ENCODE peak calls at places on chromosome 3, in five cellular contexts. G is body of pancreas, E is pancreas, V is tibial artery, X is SJSA1. P is an unnamed sample. For H3K27me3, the result is how much of the 10 kb centered on the place peaks cover.

GRCh38 chr3:21573291-21573690 is 177.7 kb downstream of the ZNF385D start:
- DNase-seq in G (no peak), V (no peak), X (no peak), E (no peak), P (no peak)

GRCh38 chr3:160885791-160886286 is 129.8 kb downstream of the PPM1L start:
- DNase-seq in X (peak), V (no peak), G (peak), E (peak), P (peak)

GRCh38 chr3:125125822-125126245 is 70.0 kb upstream of the HEG1 start:
- DNase-seq in X (no peak), G (no peak), V (no peak), E (no peak), P (no peak)

GRCh38 chr3:105444725-105445124 is 78.0 kb downstream of the ALCAM start:
- DNase-seq in E (no peak), V (no peak), G (no peak), X (no peak), P (no peak)

GRCh38 chr3:126900859-126901540 is 81.9 kb upstream of the PLXNA1 start:
- DNase-seq in G (no peak), E (no peak), X (no peak), V (peak), P (no peak)

GRCh38 chr3:13796683-13797460 is 83.0 kb downstream of the WNT7A start:
- DNase-seq in E (no peak), G (no peak), X (no peak), V (no peak), P (no peak)

GRCh38 chr3:10459954-10460754 is 45.2 kb downstream of the ATP2B2 start:
- DNase-seq in X (peak), G (peak), E (peak), V (no peak), P (peak)

GRCh38 chr3:98171066-98171465 is 4.6 kb downstream of the OR5H15 start:
- DNase-seq in G (no peak), V (no peak), X (no peak), E (no peak), P (no peak)

GRCh38 chr3:173893066-173893465 is 495.5 kb downstream of the NLGN1 start:
- DNase-seq in G (no peak), X (no peak), V (no peak), E (no peak), P (no peak)

GRCh38 chr3:39668420-39668819 is 141.0 kb upstream of the MYRIP start:
- DNase-seq in G (peak), X (peak), E (no peak), V (no peak), P (no peak)

GRCh38 chr3:139771331-139771730 is 93.6 kb upstream of the NMNAT3 start:
- DNase-seq in V (no peak), G (no peak), E (no peak), X (no peak), P (no peak)

GRCh38 chr3:166637984-166638530 is 742.0 kb downstream of the ZBBX start:
- DNase-seq in G (no peak), X (no peak), V (peak), E (no peak), P (no peak)

GRCh38 chr3:37819591-37819990 is 42.1 kb upstream of the CTDSPL start:
- DNase-seq in V (no peak), X (no peak), E (no peak), G (no peak), P (no peak)

GRCh38 chr3:69008980-69009379 is 4.5 kb downstream of the EOGT start:
- DNase-seq in G (no peak), E (no peak), X (no peak), V (no peak), P (no peak)

GRCh38 chr3:186261638-186262037 is 100.4 kb downstream of the DGKG start:
- DNase-seq in E (no peak), G (no peak), V (no peak), X (no peak), P (no peak)

GRCh38 chr3:148962513-148962912 is 28.8 kb upstream of the GYG1 start:
- DNase-seq in G (no peak), E (no peak), X (peak), V (no peak), P (no peak)

GRCh38 chr3:105951043-105951442 is 82.2 kb upstream of the CBLB start:
- DNase-seq in V (no peak), G (no peak), E (no peak), X (no peak), P (no peak)

GRCh38 chr3:13189639-13190375 is 116.6 kb upstream of the IQSEC1 start:
- DNase-seq in G (no peak), X (no peak), E (no peak), V (no peak), P (no peak)

GRCh38 chr3:65685621-65686020 is 353.1 kb downstream of the MAGI1 start:
- DNase-seq in E (no peak), G (peak), V (no peak), X (no peak), P (no peak)

GRCh38 chr3:144760831-144761230 is 789.2 kb downstream of the DIPK2A start:
- DNase-seq in E (no peak), G (peak), X (no peak), V (no peak), P (peak)

DNA sequence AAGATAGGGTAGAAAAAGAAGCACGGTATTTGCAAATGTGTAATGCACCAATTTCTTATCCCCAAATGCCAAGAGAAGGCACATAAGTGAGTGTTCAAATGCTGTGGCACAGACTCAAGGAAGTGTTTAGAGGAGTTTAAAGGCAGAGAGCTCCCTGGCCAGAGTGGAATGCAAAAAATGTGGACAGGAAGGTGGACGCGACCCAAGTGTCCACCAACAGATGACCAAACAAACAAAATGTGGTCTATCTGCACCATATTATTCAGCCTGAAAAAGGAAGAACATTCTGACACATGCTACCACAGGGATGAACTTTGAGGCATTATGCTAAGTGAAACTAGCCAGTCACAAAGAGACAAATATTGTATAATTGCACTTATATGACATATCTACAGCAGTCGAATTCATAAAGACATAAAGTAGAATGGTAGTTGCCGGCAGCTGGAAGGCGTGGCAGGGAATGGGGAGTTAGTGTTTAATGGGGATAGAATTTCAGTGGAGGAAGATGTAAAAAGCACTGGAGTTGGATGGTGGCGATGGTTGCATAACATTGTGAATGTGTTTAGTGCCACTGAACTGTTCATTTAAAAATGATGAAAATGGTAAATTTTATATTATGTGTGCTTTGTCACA is 126.6 kb downstream of the SRGAP3 start:
- DNase-seq in G (no peak), V (no peak), X (no peak), E (no peak), P (no peak)
- H3K27ac ChIP-seq in G (no peak), V (no peak), X (no peak), E (no peak), P (no peak)

GRCh38 chr3:50602675-50603191 is 8.8 kb downstream of the CISH start:
- DNase-seq in V (no peak), E (no peak), X (no peak), G (peak), P (peak)

GRCh38 chr3:50603261-50604109 is 8.1 kb downstream of the CISH start:
- DNase-seq in G (no peak), V (no peak), X (no peak), E (no peak), P (no peak)

GRCh38 chr3:50605901-50606326 is 5.7 kb downstream of the CISH start:
- DNase-seq in X (no peak), V (no peak), E (no peak), G (no peak), P (no peak)

GRCh38 chr3:50604628-50605588 is 6.7 kb downstream of the CISH start:
- DNase-seq in G (peak), E (peak), V (no peak), X (no peak), P (peak)

GRCh38 chr3:50604110-50604621 is 7.4 kb downstream of the CISH start:
- DNase-seq in E (no peak), X (no peak), V (no peak), G (no peak), P (no peak)
- H3K4me3 ChIP-seq in E (no peak), X (no peak), V (no peak), G (no peak), P (no peak)

GRCh38 chr3:184233127-184233843 is 3.9 kb downstream of the VWA5B2 start:
- DNase-seq in G (no peak), X (no peak), V (no peak), E (no peak), P (no peak)
- H3K27me3 ChIP-seq in G (under half), X (under half), V (under half), E (under half), P (half or more)

GRCh38 chr3:48685293-48685602 is 467 bp downstream of the NCKIPSD start:
- DNase-seq in V (no peak), E (no peak), X (no peak), G (no peak), P (no peak)
- H3K27ac ChIP-seq in V (peak), E (peak), X (peak), G (peak), P (peak)

DNA sequence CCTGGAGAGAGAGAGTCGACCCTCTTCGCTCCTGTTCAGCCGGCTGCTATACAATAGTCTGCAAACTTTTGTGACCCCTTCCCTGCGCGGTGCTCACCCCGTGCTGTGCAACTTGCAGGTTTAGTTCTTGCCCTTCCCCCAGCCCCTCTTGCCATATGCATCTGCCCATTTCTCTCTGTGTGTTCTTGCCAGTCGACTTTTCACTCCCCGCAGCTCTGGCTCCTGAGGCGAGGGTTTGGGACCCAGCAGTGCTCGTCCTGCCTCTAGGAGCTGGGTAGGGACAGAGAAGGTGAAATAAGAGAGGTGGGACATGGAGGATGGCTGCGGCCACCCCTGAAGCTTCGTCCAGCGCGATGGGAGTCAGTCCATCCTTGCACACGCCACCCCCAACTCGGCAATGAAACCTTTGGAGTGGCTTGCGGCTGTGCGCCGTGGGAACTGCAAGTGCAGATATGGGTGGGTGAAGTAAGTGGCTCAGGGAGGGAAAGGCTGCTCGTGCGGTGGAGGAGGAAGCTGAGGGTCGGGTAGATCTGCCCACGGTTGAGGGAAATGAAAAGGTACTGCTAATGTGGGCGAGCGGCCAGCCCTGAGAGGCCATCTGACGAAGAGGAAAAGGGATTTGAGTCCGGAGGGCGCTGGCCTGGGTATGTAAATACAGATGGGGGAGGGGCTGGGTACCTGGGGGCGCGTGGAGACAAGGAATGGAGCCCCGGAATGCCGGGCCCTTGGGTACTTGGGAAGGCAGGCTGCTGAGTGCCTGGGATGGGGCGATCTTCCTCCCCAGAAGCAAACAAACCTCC is 1.0 kb downstream of the LRRC3B start:
- DNase-seq in E (no peak), X (no peak), G (no peak), V (no peak), P (no peak)
- H3K4me3 ChIP-seq in E (no peak), X (no peak), G (no peak), V (peak), P (peak)

GRCh38 chr3:188947401-188947982 is 224.3 kb upstream of the TPRG1 start:
- DNase-seq in E (peak), G (peak), X (no peak), V (peak), P (peak)
- H3K27me3 ChIP-seq in E (under half), G (under half), X (under half), V (under half), P (under half)

GRCh38 chr3:128537091-128537703 is 44.2 kb upstream of the GATA2 start:
- DNase-seq in G (no peak), V (no peak), E (no peak), X (no peak), P (no peak)

GRCh38 chr3:128532007-128532983 is 39.3 kb upstream of the GATA2 start:
- DNase-seq in E (no peak), G (peak), V (no peak), X (no peak), P (no peak)
- H3K27ac ChIP-seq in E (no peak), G (no peak), V (no peak), X (no peak), P (no peak)

P was measured in stomach.